ENCODE peak calls at places on chromosomes 3 and 15, in nine cellular contexts. I is endothelial cell of umbilical vein, L is suprapubic skin, B is transverse colon, V is stomach, N is breast epithelium, P is esophagus muscularis mucosa, D is K562, C is upper lobe of left lung. F is an unnamed sample. For H3K4me1, the result is how much of the 10 kb centered on the place peaks cover.

GRCh38 chr3:139846729-139847128 is 88.3 kb upstream of the CLSTN2 start:
- DNase-seq in I (no peak), L (no peak), B (no peak), V (no peak), N (no peak), P (peak), D (no peak), C (no peak), F (no peak)

GRCh38 chr3:69271098-69271497 is 114.8 kb downstream of the FRMD4B start:
- DNase-seq in I (no peak), L (no peak), B (no peak), V (no peak), N (no peak), P (no peak), D (no peak), C (no peak), F (peak)

GRCh38 chr15:51117270-51117669 is 22.6 kb upstream of the TNFAIP8L3 start:
- DNase-seq in I (no peak), L (no peak), B (no peak), V (no peak), N (no peak), P (no peak), D (no peak), C (no peak), F (no peak)

GRCh38 chr3:27696906-27697305 is 25.2 kb downstream of the EOMES start:
- DNase-seq in I (peak), L (no peak), B (no peak), V (no peak), N (no peak), P (no peak), D (no peak), C (no peak), F (no peak)

GRCh38 chr3:56885461-56885860 is 83.7 kb upstream of the ARHGEF3 start:
- DNase-seq in I (no peak), L (no peak), B (no peak), V (no peak), N (no peak), P (no peak), D (no peak), C (no peak), F (no peak)

GRCh38 chr3:133894334-133895207 is 1.1 kb downstream of the RAB6B start:
- DNase-seq in I (no peak), L (no peak), B (no peak), V (no peak), N (no peak), P (peak), D (peak), C (peak), F (no peak)

GRCh38 chr15:77457619-77458265 is 37.1 kb downstream of the HMG20A start:
- DNase-seq in I (peak), L (no peak), B (no peak), V (no peak), N (no peak), P (no peak), D (no peak), C (no peak), F (no peak)

GRCh38 chr15:36798789-36799188 is 219.4 kb downstream of the CDIN1 start:
- DNase-seq in I (no peak), L (no peak), B (no peak), V (no peak), N (no peak), P (no peak), D (no peak), C (no peak), F (no peak)

GRCh38 chr3:112413722-112414121 is 80.8 kb downstream of the CD200 start:
- DNase-seq in I (no peak), L (no peak), B (no peak), V (no peak), N (no peak), P (no peak), D (no peak), C (peak), F (no peak)

GRCh38 chr3:148208975-148209374 is 488.7 kb upstream of the AGTR1 start:
- DNase-seq in I (no peak), L (no peak), B (no peak), V (no peak), N (no peak), P (no peak), D (no peak), C (no peak), F (no peak)

GRCh38 chr15:34581043-34581365 is 2.4 kb downstream of the GOLGA8B start:
- DNase-seq in I (no peak), L (no peak), B (no peak), V (no peak), N (no peak), P (no peak), D (no peak), C (peak), F (no peak)

GRCh38 chr3:184077881-184078280 is 19.0 kb upstream of the HTR3E start:
- DNase-seq in I (no peak), L (no peak), B (no peak), V (no peak), N (no peak), P (no peak), D (no peak), C (no peak), F (no peak)

GRCh38 chr3:17179381-17180205 is 294.8 kb downstream of the PLCL2 start:
- DNase-seq in I (no peak), L (no peak), B (no peak), V (no peak), N (no peak), P (no peak), D (no peak), C (no peak), F (no peak)

GRCh38 chr3:149376728-149377407 is 581 bp downstream of the TM4SF1 start:
- DNase-seq in I (peak), L (no peak), B (no peak), V (no peak), N (no peak), P (no peak), D (no peak), C (no peak), F (no peak)

GRCh38 chr3:14234197-14235002 is 55.8 kb downstream of the LSM3 start:
- DNase-seq in I (no peak), L (peak), B (peak), V (peak), N (no peak), P (no peak), D (peak), C (no peak), F (no peak)

GRCh38 chr15:64843996-64844395 is 2.3 kb downstream of the PLEKHO2 start:
- DNase-seq in I (no peak), L (no peak), B (no peak), V (no peak), N (no peak), P (no peak), D (no peak), C (no peak), F (no peak)
- H3K4me1 ChIP-seq in I (under half), L (half or more), B (under half), V (under half), N (under half), P (under half), D (under half), C (half or more), F (under half)

GRCh38 chr3:128383316-128384235 is 83.1 kb downstream of the DNAJB8 start:
- DNase-seq in I (peak), L (no peak), B (peak), V (peak), N (peak), P (no peak), D (peak), C (peak), F (peak)
- TF ChIP-seq POLR2AphosphoS5 in I (no peak), L (no peak), B (peak), V (peak), N (no peak), P (no peak), D (no peak), C (no peak), F (no peak)

GRCh38 chr3:52051444-52051843 is 4.9 kb downstream of the DUSP7 start:
- DNase-seq in I (no peak), L (peak), B (no peak), V (no peak), N (no peak), P (no peak), D (no peak), C (no peak), F (no peak)

GRCh38 chr3:52047295-52047960 is 8.9 kb downstream of the DUSP7 start:
- DNase-seq in I (peak), L (peak), B (no peak), V (peak), N (no peak), P (no peak), D (no peak), C (peak), F (no peak)

GRCh38 chr3:52050571-52050970 is 5.8 kb downstream of the DUSP7 start:
- DNase-seq in I (no peak), L (no peak), B (no peak), V (no peak), N (no peak), P (no peak), D (no peak), C (no peak), F (no peak)

GRCh38 chr3:52046914-52047239 is 9.5 kb downstream of the DUSP7 start:
- DNase-seq in I (no peak), L (peak), B (no peak), V (no peak), N (no peak), P (no peak), D (no peak), C (no peak), F (no peak)

DNA sequence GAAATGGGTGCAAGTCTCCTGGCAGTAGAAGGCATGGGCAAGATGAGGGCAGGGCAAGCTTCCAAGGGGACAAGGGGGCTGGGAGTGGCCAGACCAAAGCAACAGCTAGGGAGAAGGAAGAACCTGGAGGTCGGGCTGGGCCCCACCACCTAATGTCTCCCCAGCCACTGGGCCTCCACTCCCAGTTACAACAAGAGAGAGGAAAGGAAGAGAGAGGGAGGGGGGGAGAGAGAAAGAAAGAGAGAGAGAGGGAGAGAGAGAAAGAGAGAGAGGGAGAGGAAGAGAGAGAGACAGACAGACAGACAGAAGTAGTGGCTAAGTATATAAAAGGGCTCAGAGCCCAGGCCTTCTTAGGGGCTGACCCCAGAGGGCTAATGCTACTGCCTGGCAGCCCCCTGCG is 6.9 kb downstream of the DUSP7 start:
- DNase-seq in I (no peak), L (no peak), B (no peak), V (no peak), N (no peak), P (no peak), D (no peak), C (no peak), F (no peak)
- H3K4me1 ChIP-seq in I (half or more), L (half or more), B (under half), V (half or more), N (under half), P (half or more), D (under half), C (half or more), F (under half)

GRCh38 chr15:85667491-85668424 is 127.0 kb downstream of the KLHL25 start:
- DNase-seq in I (peak), L (no peak), B (peak), V (no peak), N (no peak), P (no peak), D (no peak), C (no peak), F (no peak)
- TF ChIP-seq POLR2AphosphoS5 in I (peak), L (peak), B (peak), V (peak), N (peak), P (peak), D (no peak), C (peak), F (peak)

GRCh38 chr3:45547202-45547701 is 47.3 kb upstream of the LIMD1 start:
- DNase-seq in I (no peak), L (no peak), B (no peak), V (peak), N (no peak), P (no peak), D (no peak), C (no peak), F (peak)
- H3K4me1 ChIP-seq in I (under half), L (half or more), B (under half), V (under half), N (under half), P (under half), D (half or more), C (under half), F (under half)